ENCODE peak calls at places on chromosomes 2 and 18, in seven cellular contexts. H is AG20443; B is putamen; D is gastrocnemius medialis; L is central memory CD4-positive, alpha-beta T cell; Q is cardiac fibroblast; C is stimulated activated CD8-positive, alpha-beta memory T cell treated with anti-CD3 and anti-CD28 coated beads, Interleukin-15, amount 100 ng/mL, for 24 hours. G is an unnamed sample.
A peak's percentile ranks its signal among the peaks of the same experiment; 100 is the strongest.

GRCh38 chr2:25587361-25587760 is 86.0 kb downstream of the DTNB start:
- DNase-seq in H (peak; percentile 48), B (no peak), D (no peak), L (no peak), Q (peak; percentile 19), C (no peak), G (peak; percentile 40)

GRCh38 chr2:129726271-129726670 is 253.2 kb upstream of the RAB6C start:
- DNase-seq in H (no peak), B (no peak), D (no peak), L (no peak), Q (no peak), C (no peak), G (no peak)

GRCh38 chr2:53021285-53021684 is 746.3 kb upstream of the CHAC2 start:
- DNase-seq in H (peak; percentile 40), B (no peak), D (no peak), L (no peak), Q (peak; percentile 48), C (no peak), G (no peak)

GRCh38 chr2:74525717-74526648 is at the start of gene DQX1:
- DNase-seq in H (no peak), B (peak; percentile 64), D (no peak), L (no peak), Q (peak; percentile 30), C (no peak), G (no peak)

GRCh38 chr2:104432972-104433371 is 420.9 kb upstream of the POU3F3 start:
- DNase-seq in H (no peak), B (no peak), D (no peak), L (no peak), Q (no peak), C (no peak), G (peak; percentile 60)

GRCh38 chr2:129760669-129761068 is 218.8 kb upstream of the RAB6C start:
- DNase-seq in H (no peak), B (no peak), D (no peak), L (no peak), Q (no peak), C (no peak), G (no peak)

GRCh38 chr2:13919981-13920382 is 712.5 kb upstream of the LRATD1 start:
- DNase-seq in H (peak; percentile 11), B (no peak), D (no peak), L (no peak), Q (no peak), C (no peak), G (no peak)

GRCh38 chr18:10559566-10560456 is 34.0 kb downstream of the NAPG start:
- DNase-seq in H (peak; percentile 33), B (peak; percentile 16), D (no peak), L (no peak), Q (no peak), C (no peak), G (no peak)

GRCh38 chr2:42110287-42110973 is 58.7 kb upstream of the EML4 start:
- DNase-seq in H (peak; percentile 70), B (no peak), D (no peak), L (no peak), Q (peak; percentile 83), C (no peak), G (peak; percentile 27)

GRCh38 chr2:180924078-180924477 is 56.3 kb upstream of the UBE2E3 start:
- DNase-seq in H (no peak), B (no peak), D (no peak), L (no peak), Q (no peak), C (no peak), G (no peak)

GRCh38 chr2:42200534-42201227 is 31.5 kb downstream of the EML4 start:
- DNase-seq in H (peak; percentile 24), B (no peak), D (no peak), L (no peak), Q (peak; percentile 85), C (no peak), G (no peak)

GRCh38 chr2:233436691-233437438 is 82.6 kb downstream of the DGKD start:
- DNase-seq in H (no peak), B (no peak), D (no peak), L (no peak), Q (no peak), C (no peak), G (no peak)

GRCh38 chr2:175834472-175834871 is 167.6 kb downstream of the LNPK start:
- DNase-seq in H (no peak), B (no peak), D (no peak), L (no peak), Q (no peak), C (no peak), G (no peak)

GRCh38 chr2:38522754-38523349 is 79.9 kb downstream of the HNRNPLL start:
- DNase-seq in H (no peak), B (no peak), D (peak; percentile 83), L (no peak), Q (no peak), C (no peak), G (no peak)

GRCh38 chr2:127359520-127359919 is 28.3 kb downstream of the MAP3K2 start:
- DNase-seq in H (no peak), B (no peak), D (no peak), L (no peak), Q (no peak), C (no peak), G (no peak)

GRCh38 chr2:197273485-197273884 is 37.1 kb downstream of the ANKRD44 start:
- DNase-seq in H (no peak), B (no peak), D (peak; percentile 90), L (no peak), Q (no peak), C (no peak), G (no peak)

GRCh38 chr2:209499071-209499470 is 75.2 kb downstream of the MAP2 start:
- DNase-seq in H (no peak), B (no peak), D (no peak), L (no peak), Q (peak; percentile 54), C (no peak), G (no peak)

GRCh38 chr2:24883946-24884345 is 36.1 kb downstream of the ADCY3 start:
- DNase-seq in H (peak; percentile 76), B (no peak), D (no peak), L (no peak), Q (peak; percentile 67), C (no peak), G (peak; percentile 43)

GRCh38 chr2:31420936-31421335 is 6.4 kb upstream of the XDH start:
- DNase-seq in H (no peak), B (no peak), D (no peak), L (no peak), Q (peak; percentile 55), C (no peak), G (no peak)

GRCh38 chr2:73254343-73255006 is 20.4 kb downstream of the CCT7 start:
- DNase-seq in H (no peak), B (no peak), D (no peak), L (no peak), Q (no peak), C (no peak), G (no peak)